ENCODE peak calls at places on chromosomes 7 and 10, in six cellular contexts. Z, G, K, A, Y and T are unnamed samples. For H3K36me3 and H3K4me1, the result is how much of the 10 kb centered on the place peaks cover.

GRCh38 chr7:4078580-4078979 is 603.5 kb upstream of the FOXK1 start:
- DNase-seq in Z (no peak), G (no peak), K (no peak), A (no peak), Y (no peak), T (no peak)

GRCh38 chr7:1065263-1066260 is 21.2 kb downstream of the GPR146 start:
- DNase-seq in Z (peak), G (peak), K (peak), A (peak), Y (peak), T (peak)

GRCh38 chr10:71325258-71325657 is 6.2 kb downstream of the SLC29A3 start:
- DNase-seq in Z (no peak), G (no peak), K (no peak), A (no peak), Y (no peak), T (no peak)

GRCh38 chr10:87691515-87692070 is 31.9 kb downstream of the PAPSS2 start:
- DNase-seq in Z (no peak), G (no peak), K (no peak), A (no peak), Y (no peak), T (no peak)

GRCh38 chr7:37908221-37908788 is 8.3 kb downstream of the SFRP4 start:
- DNase-seq in Z (no peak), G (no peak), K (no peak), A (no peak), Y (no peak), T (no peak)

GRCh38 chr10:19730071-19730470 is 86.2 kb upstream of the PLXDC2 start:
- DNase-seq in Z (no peak), G (no peak), K (no peak), A (no peak), Y (no peak), T (no peak)

GRCh38 chr10:90859321-90859751 is 1.5 kb upstream of the HTR7 start:
- DNase-seq in Z (no peak), G (no peak), K (no peak), A (peak), Y (no peak), T (no peak)

GRCh38 chr7:13874783-13875182 is 114.7 kb downstream of the ETV1 start:
- DNase-seq in Z (no peak), G (no peak), K (no peak), A (no peak), Y (no peak), T (peak)

GRCh38 chr10:133438711-133439273 is 14.4 kb upstream of the SPRN start:
- DNase-seq in Z (no peak), G (no peak), K (no peak), A (peak), Y (peak), T (no peak)

GRCh38 chr7:139544645-139545044 is 21.2 kb downstream of the CLEC2L start:
- DNase-seq in Z (no peak), G (no peak), K (no peak), A (no peak), Y (no peak), T (no peak)

GRCh38 chr7:132276986-132277716 is 299.1 kb downstream of the PLXNA4 start:
- DNase-seq in Z (no peak), G (no peak), K (no peak), A (no peak), Y (no peak), T (no peak)

GRCh38 chr10:73467210-73467609 is 28.6 kb downstream of the PPP3CB start:
- DNase-seq in Z (no peak), G (peak), K (no peak), A (no peak), Y (no peak), T (no peak)
- H3K36me3 ChIP-seq in Z (under half), G (under half), K (half or more), A (under half), Y (half or more), T (under half)

DNA sequence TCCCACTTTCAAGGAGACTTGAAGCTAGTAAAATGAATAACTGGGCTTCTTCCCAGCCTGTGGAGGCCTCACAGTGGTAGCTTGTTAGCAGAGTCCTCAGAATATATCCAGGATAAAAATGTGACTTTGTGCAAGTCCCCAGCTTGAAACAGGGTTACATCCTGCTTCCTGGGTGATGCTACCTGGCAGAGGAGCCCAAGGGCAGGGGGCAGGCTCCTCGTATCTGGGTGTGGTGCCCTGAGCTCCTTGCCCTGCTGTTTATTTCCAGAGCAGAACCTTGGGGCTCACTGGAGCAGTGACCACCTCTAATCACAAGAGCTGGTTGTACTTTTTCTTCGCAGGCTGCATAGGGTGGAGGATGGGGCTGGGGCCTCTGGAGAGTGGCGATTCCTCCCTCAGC is 94.8 kb downstream of the GRK5 start:
- DNase-seq in Z (no peak), G (no peak), K (no peak), A (no peak), Y (no peak), T (no peak)
- H3K4me1 ChIP-seq in Z (half or more), G (under half), K (half or more), A (under half), Y (half or more), T (under half)

GRCh38 chr7:151139791-151140190 is 27.7 kb downstream of the GBX1 start:
- DNase-seq in Z (no peak), G (no peak), K (no peak), A (no peak), Y (no peak), T (no peak)
- H3K36me3 ChIP-seq in Z (under half), G (under half), K (half or more), A (half or more), Y (under half), T (under half)

GRCh38 chr7:117979954-117980497 is 106.8 kb upstream of the CTTNBP2 start:
- DNase-seq in Z (no peak), G (no peak), K (no peak), A (no peak), Y (no peak), T (no peak)
- H3K4me1 ChIP-seq in Z (under half), G (under half), K (under half), A (under half), Y (under half), T (under half)

GRCh38 chr10:59808896-59809643 is 55.8 kb upstream of the MRLN start:
- DNase-seq in Z (peak), G (peak), K (peak), A (peak), Y (peak), T (peak)
- H3K36me3 ChIP-seq in Z (under half), G (half or more), K (half or more), A (under half), Y (half or more), T (under half)

DNA sequence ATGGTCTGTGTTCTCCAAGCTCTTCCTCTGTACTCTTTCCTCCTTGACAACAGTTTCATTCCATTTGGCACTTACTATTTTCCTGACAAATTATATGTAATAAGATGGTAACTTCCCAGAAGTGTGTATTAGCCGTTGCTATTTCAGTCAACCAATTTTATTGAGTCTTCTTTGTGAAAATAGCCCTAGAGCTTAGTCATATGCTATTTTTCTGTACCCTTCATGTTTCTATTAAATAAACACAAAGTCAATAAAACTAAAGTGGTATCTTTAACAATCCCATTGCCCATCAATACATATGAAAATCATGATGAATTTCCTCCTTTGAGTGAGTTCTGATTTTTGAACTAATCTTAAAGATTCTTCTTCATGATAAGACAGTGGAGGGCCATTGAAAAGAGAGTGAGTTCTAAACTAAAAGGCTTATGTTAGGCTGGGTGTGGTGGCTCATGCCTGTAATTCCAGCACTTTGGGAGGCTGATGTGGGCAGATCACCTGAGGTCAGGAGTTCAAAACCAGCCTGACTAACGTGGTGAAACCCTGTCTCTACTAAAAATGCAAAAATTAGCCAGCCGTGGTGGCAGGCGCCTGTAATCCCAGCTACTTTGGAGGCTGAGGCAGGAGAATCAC is 5.9 kb upstream of the MYPN start:
- DNase-seq in Z (no peak), G (no peak), K (no peak), A (no peak), Y (no peak), T (no peak)
- H3K4me1 ChIP-seq in Z (under half), G (under half), K (under half), A (under half), Y (under half), T (under half)

GRCh38 chr7:73428697-73429005 is 4.9 kb upstream of the FZD9 start:
- DNase-seq in Z (no peak), G (no peak), K (no peak), A (no peak), Y (no peak), T (no peak)

GRCh38 chr7:73429218-73429617 is 4.4 kb upstream of the FZD9 start:
- DNase-seq in Z (no peak), G (peak), K (no peak), A (no peak), Y (no peak), T (no peak)

GRCh38 chr7:73432676-73433075 is 902 bp upstream of the FZD9 start:
- DNase-seq in Z (no peak), G (no peak), K (no peak), A (no peak), Y (no peak), T (no peak)

GRCh38 chr7:73429622-73430505 is 3.7 kb upstream of the FZD9 start:
- DNase-seq in Z (no peak), G (no peak), K (no peak), A (no peak), Y (no peak), T (no peak)

GRCh38 chr7:73431041-73431835 is 2.3 kb upstream of the FZD9 start:
- DNase-seq in Z (no peak), G (no peak), K (no peak), A (no peak), Y (no peak), T (no peak)
- H3K36me3 ChIP-seq in Z (under half), G (under half), K (under half), A (under half), Y (under half), T (under half)